ENCODE peak calls at places on chromosomes 1 and 21, in four cellular contexts. One of them, this sample, is unnamed.
A peak's percentile ranks its signal among the peaks of the same experiment; 100 is the strongest.

GRCh38 chr21:31730687-31731111 is 1.2 kb downstream of the SCAF4 start:
- DNase-seq in MM.1S: no peak
- DNase-seq in HCT116: no peak
- DNase-seq in SK-N-SH: no peak
- DNase-seq in this sample: peak; percentile 89

GRCh38 chr1:152946248-152946647 is 758 bp upstream of the SPRR5 start:
- DNase-seq in SK-N-SH: no peak
- DNase-seq in HCT116: no peak
- DNase-seq in MM.1S: no peak
- DNase-seq in this sample: no peak

GRCh38 chr1:206693029-206693428 is 8.3 kb downstream of the MAPKAPK2 start:
- DNase-seq in SK-N-SH: no peak
- DNase-seq in MM.1S: peak; percentile 57
- DNase-seq in HCT116: no peak
- DNase-seq in this sample: no peak

GRCh38 chr1:72063364-72063763 is 219.0 kb downstream of the NEGR1 start:
- DNase-seq in MM.1S: no peak
- DNase-seq in SK-N-SH: no peak
- DNase-seq in HCT116: no peak
- DNase-seq in this sample: no peak

GRCh38 chr21:30839304-30839703 is 9.7 kb upstream of the KRTAP7-1 start:
- DNase-seq in MM.1S: peak; percentile 70
- DNase-seq in HCT116: no peak
- DNase-seq in SK-N-SH: peak; percentile 25
- DNase-seq in this sample: peak; percentile 75

GRCh38 chr1:244460195-244460594 is 878 bp upstream of the CATSPERE start:
- DNase-seq in MM.1S: no peak
- DNase-seq in SK-N-SH: no peak
- DNase-seq in HCT116: no peak
- DNase-seq in this sample: no peak

GRCh38 chr21:45983981-45984551 is 2.5 kb downstream of the COL6A1 start:
- DNase-seq in SK-N-SH: no peak
- DNase-seq in HCT116: no peak
- DNase-seq in MM.1S: no peak
- DNase-seq in this sample: no peak

GRCh38 chr1:19427087-19427781 is 58.1 kb downstream of the CAPZB start:
- DNase-seq in MM.1S: no peak
- DNase-seq in SK-N-SH: no peak
- DNase-seq in HCT116: no peak
- DNase-seq in this sample: no peak

GRCh38 chr1:149936992-149937705 is 470 bp upstream of the MTMR11 start:
- DNase-seq in HCT116: peak; percentile 91
- DNase-seq in MM.1S: peak; percentile 20
- DNase-seq in SK-N-SH: no peak
- DNase-seq in this sample: no peak

GRCh38 chr21:33121715-33122475 is 52.0 kb downstream of the OLIG1 start:
- DNase-seq in MM.1S: peak; percentile 13
- DNase-seq in SK-N-SH: peak; percentile 38
- DNase-seq in HCT116: peak; percentile 72
- DNase-seq in this sample: peak; percentile 58

GRCh38 chr1:8376358-8376840 is 58.5 kb downstream of the SLC45A1 start:
- DNase-seq in HCT116: no peak
- DNase-seq in SK-N-SH: no peak
- DNase-seq in MM.1S: no peak
- DNase-seq in this sample: no peak

GRCh38 chr1:24713176-24713575 is 32.1 kb upstream of the CLIC4 start:
- DNase-seq in HCT116: no peak
- DNase-seq in SK-N-SH: no peak
- DNase-seq in MM.1S: no peak
- DNase-seq in this sample: no peak

GRCh38 chr1:12709696-12710095 is 6.2 kb upstream of the AADACL3 start:
- DNase-seq in HCT116: no peak
- DNase-seq in SK-N-SH: no peak
- DNase-seq in MM.1S: no peak
- DNase-seq in this sample: no peak

GRCh38 chr1:162724583-162725120 is 65.8 kb upstream of the HSD17B7 start:
- DNase-seq in HCT116: no peak
- DNase-seq in SK-N-SH: no peak
- DNase-seq in MM.1S: no peak
- DNase-seq in this sample: no peak

GRCh38 chr1:114428083-114428754 is 82.8 kb downstream of the TRIM33 start:
- DNase-seq in SK-N-SH: no peak
- DNase-seq in HCT116: no peak
- DNase-seq in MM.1S: no peak
- DNase-seq in this sample: no peak
- TF ChIP-seq EZH2phosphoT487 in SK-N-SH: no peak
- TF ChIP-seq EZH2phosphoT487 in HCT116: no peak
- TF ChIP-seq EZH2phosphoT487 in MM.1S: no peak
- TF ChIP-seq EZH2phosphoT487 in this sample: no peak

GRCh38 chr1:46097149-46097472 is 35.3 kb downstream of the PIK3R3 start:
- DNase-seq in MM.1S: no peak
- DNase-seq in SK-N-SH: no peak
- DNase-seq in HCT116: no peak
- DNase-seq in this sample: no peak
- H3K79me2 ChIP-seq in MM.1S: no peaks in the 10 kb centered on the region
- H3K79me2 ChIP-seq in SK-N-SH: peaks cover 30% of the 10 kb centered on the region
- H3K79me2 ChIP-seq in HCT116: no peaks in the 10 kb centered on the region
- H3K79me2 ChIP-seq in this sample: peaks cover 99% of the 10 kb centered on the region

GRCh38 chr1:200619894-200620272 is 668 bp downstream of the KIF14 start:
- DNase-seq in MM.1S: no peak
- DNase-seq in HCT116: no peak
- DNase-seq in SK-N-SH: no peak
- DNase-seq in this sample: no peak

GRCh38 chr1:200624679-200625335 is 4.3 kb upstream of the KIF14 start:
- DNase-seq in HCT116: no peak
- DNase-seq in SK-N-SH: no peak
- DNase-seq in MM.1S: peak; percentile 63
- DNase-seq in this sample: no peak

GRCh38 chr1:200625381-200625824 is 4.9 kb upstream of the KIF14 start:
- DNase-seq in SK-N-SH: no peak
- DNase-seq in HCT116: no peak
- DNase-seq in MM.1S: peak; percentile 80
- DNase-seq in this sample: no peak

GRCh38 chr1:200620273-200621131 is at the start of gene KIF14:
- DNase-seq in HCT116: peak; percentile 85
- DNase-seq in SK-N-SH: peak; percentile 97
- DNase-seq in MM.1S: peak; percentile 98
- DNase-seq in this sample: peak; percentile 97
- H3K9ac ChIP-seq in HCT116: peak within 1 kb of the TSS; percentile 95
- H3K9ac ChIP-seq in SK-N-SH: peak within 1 kb of the TSS; percentile 90
- H3K9ac ChIP-seq in MM.1S: peak within 1 kb of the TSS; percentile 69
- H3K9ac ChIP-seq in this sample: peak within 1 kb of the TSS; percentile 71

DNA sequence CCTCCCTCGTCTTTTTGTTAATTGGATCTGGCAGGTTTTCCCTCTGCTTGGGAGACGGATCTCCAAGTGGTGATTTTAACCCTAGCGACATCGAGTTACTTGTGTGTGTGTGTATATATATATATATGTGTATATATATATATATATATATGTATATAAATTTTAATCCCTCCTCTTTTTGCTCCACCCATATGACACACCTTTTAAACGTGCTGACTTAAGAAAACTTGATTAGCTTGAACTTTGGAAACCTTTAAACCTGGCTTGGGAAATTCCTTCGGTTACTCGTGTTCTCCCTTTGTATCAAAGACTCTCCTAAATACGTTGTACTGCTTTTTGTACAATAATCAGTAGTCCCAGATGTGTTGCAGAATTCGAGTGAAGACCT is 1.2 kb downstream of the RNF11 start:
- DNase-seq in HCT116: no peak
- DNase-seq in SK-N-SH: no peak
- DNase-seq in MM.1S: no peak
- DNase-seq in this sample: no peak
- TF ChIP-seq EZH2phosphoT487 in HCT116: no peak
- TF ChIP-seq EZH2phosphoT487 in SK-N-SH: no peak
- TF ChIP-seq EZH2phosphoT487 in MM.1S: no peak
- TF ChIP-seq EZH2phosphoT487 in this sample: no peak

DNA sequence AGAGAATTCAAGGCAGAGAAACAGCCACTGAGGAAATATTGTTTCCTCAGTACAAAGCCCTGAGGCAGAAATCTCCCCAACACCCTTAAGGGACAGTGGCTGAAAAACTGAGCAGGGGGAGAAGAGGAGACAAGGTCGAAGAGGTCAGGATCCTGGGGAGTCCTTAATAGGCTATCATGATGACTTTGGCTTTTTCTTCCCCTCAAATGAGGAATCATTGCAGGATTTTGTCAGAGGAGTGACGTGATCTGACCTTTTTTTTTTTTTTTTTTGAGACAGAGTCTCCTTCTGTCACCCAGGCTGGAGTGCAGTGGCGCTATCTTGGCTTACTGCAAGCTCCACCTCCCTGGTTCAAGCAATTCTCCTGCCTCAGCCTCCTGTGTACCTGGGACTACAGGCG is 10.2 kb downstream of the MAP7D1 start:
- DNase-seq in SK-N-SH: no peak
- DNase-seq in HCT116: no peak
- DNase-seq in MM.1S: no peak
- DNase-seq in this sample: no peak
- H3K79me2 ChIP-seq in SK-N-SH: peaks cover 100% of the 10 kb centered on the region
- H3K79me2 ChIP-seq in HCT116: peaks cover 85% of the 10 kb centered on the region
- H3K79me2 ChIP-seq in MM.1S: peaks cover 96% of the 10 kb centered on the region
- H3K79me2 ChIP-seq in this sample: peaks cover 92% of the 10 kb centered on the region

DNA sequence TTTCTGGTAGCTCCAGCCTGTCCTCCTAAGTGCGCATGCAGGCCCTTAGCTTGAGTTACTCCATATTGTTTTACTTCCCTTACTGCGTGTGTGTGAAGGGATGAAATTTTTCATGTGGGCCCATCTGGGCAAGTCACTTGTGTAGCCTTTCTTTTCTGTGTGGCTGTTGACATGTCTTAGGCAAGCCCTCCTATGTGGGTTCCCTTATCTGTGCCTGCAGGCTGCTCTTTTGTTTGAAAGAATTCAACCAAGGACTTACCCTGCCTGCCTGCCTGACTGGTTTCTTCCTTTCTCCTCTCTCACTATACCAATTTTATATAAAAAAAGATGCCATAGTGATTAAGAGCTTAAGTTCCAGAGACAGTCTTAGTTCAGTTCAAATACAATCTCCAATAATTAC is 249.3 kb downstream of the ATG4C start:
- DNase-seq in SK-N-SH: no peak
- DNase-seq in MM.1S: no peak
- DNase-seq in HCT116: no peak
- DNase-seq in this sample: peak; percentile 56
- H3K9ac ChIP-seq in SK-N-SH: no peak overlapping the region
- H3K9ac ChIP-seq in MM.1S: no peak overlapping the region
- H3K9ac ChIP-seq in HCT116: no peak overlapping the region
- H3K9ac ChIP-seq in this sample: no peak overlapping the region

DNA sequence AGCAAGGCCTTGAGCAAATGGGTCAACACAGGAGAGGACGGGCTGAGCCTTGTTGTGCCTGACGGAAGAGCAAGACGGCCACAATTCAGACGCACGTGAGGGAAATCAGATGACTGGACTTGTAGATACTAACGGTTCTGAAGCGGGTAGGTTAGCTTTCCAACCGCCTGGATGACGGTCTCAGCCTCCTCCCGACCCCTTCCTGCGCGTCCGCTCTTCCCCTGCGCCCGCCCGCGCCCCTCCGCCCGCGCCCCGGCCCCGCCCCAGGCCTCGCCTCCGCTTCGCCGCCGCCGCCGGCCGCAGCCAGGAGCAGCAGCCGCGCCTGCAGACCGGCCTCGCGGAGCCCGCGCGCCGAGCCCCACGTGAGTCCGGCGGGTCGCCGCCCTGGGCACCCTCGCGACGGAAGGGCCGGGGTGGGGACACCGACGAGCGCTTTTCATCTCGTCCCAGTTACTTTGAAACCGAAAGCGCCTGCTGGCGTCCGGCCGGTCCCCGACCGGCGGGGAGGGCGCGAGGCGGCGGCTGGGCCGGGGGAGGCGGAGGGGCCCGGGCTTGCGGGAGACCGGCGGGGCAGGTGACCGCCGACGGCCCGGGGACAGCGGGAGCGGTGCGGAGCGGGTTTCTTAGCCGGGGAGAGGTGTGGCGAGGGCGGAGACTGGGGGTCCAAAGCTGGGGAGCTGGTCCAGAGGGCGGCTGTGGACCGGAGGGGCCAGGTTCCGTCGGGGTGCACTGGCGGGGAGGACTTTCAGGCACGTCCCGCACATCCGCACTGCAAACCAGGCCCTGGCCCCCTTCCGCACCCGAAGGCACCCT is at the start of gene TRAF5:
- DNase-seq in HCT116: no peak
- DNase-seq in MM.1S: peak; percentile 72
- DNase-seq in SK-N-SH: peak; percentile 89
- DNase-seq in this sample: peak; percentile 79
- TF ChIP-seq EZH2phosphoT487 in HCT116: no peak
- TF ChIP-seq EZH2phosphoT487 in MM.1S: no peak
- TF ChIP-seq EZH2phosphoT487 in SK-N-SH: no peak
- TF ChIP-seq EZH2phosphoT487 in this sample: no peak

GRCh38 chr1:93777255-93777654 is 95.6 kb upstream of the BCAR3 start:
- DNase-seq in MM.1S: no peak
- DNase-seq in HCT116: no peak
- DNase-seq in SK-N-SH: no peak
- DNase-seq in this sample: no peak

GRCh38 chr1:93773049-93773838 is 91.6 kb upstream of the BCAR3 start:
- DNase-seq in MM.1S: no peak
- DNase-seq in HCT116: no peak
- DNase-seq in SK-N-SH: no peak
- DNase-seq in this sample: no peak

GRCh38 chr1:93774707-93775106 is 93.1 kb upstream of the BCAR3 start:
- DNase-seq in HCT116: no peak
- DNase-seq in SK-N-SH: no peak
- DNase-seq in MM.1S: no peak
- DNase-seq in this sample: no peak

GRCh38 chr1:93776728-93777127 is 95.1 kb upstream of the BCAR3 start:
- DNase-seq in MM.1S: no peak
- DNase-seq in HCT116: no peak
- DNase-seq in SK-N-SH: no peak
- DNase-seq in this sample: no peak

DNA sequence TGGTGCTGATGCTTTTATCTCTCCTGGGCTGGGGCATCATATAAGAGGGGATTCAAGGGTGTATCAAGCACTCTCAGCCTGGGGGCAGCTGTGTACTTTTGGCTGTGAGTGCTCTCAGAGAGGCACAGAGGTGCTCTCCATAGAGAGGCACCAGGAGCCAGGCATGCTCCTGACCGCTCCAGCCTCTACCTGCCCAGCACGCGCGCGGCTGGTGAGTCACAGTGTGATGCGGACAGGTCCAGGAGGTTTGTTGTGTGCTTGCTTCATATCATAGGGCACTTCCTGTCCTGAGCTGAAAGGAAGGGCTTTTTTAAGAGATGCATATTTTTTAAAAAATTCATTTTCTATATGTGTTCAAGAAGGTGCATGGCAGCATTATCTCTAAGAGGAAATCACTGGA is 93.6 kb upstream of the BCAR3 start:
- DNase-seq in SK-N-SH: no peak
- DNase-seq in HCT116: peak; percentile 50
- DNase-seq in MM.1S: no peak
- DNase-seq in this sample: no peak
- H3K79me2 ChIP-seq in SK-N-SH: no peaks in the 10 kb centered on the region
- H3K79me2 ChIP-seq in HCT116: no peaks in the 10 kb centered on the region
- H3K79me2 ChIP-seq in MM.1S: no peaks in the 10 kb centered on the region
- H3K79me2 ChIP-seq in this sample: no peaks in the 10 kb centered on the region

This sample was measured in neural progenitor cell.